ENCODE peak calls at places on chromosomes 5 and 9, in eight cellular contexts. N, R, X, F, I, U, G and D are unnamed samples.

GRCh38 chr5:151811593-151812321 is 40.0 kb downstream of the G3BP1 start:
- DNase-seq in F (peak), U (no peak), R (peak), G (no peak), X (peak), N (no peak), I (no peak), D (no peak)

GRCh38 chr5:139417214-139417613 is 13.3 kb upstream of the SPATA24 start:
- DNase-seq in N (no peak), G (no peak), U (no peak), R (no peak), X (no peak), I (no peak), F (no peak), D (no peak)

GRCh38 chr9:35406183-35406959 is 83.5 kb upstream of the RUSC2 start:
- DNase-seq in F (no peak), X (no peak), I (peak), G (no peak), N (peak), U (no peak), R (no peak), D (no peak)

GRCh38 chr9:96156578-96156977 is 145.4 kb downstream of the HSD17B3 start:
- DNase-seq in G (no peak), F (no peak), I (peak), X (no peak), U (no peak), N (no peak), R (no peak), D (no peak)

GRCh38 chr5:50759526-50760280 is 93.3 kb downstream of the PARP8 start:
- DNase-seq in F (no peak), U (no peak), X (peak), G (no peak), I (no peak), R (no peak), N (no peak), D (no peak)

GRCh38 chr5:76180817-76181805 is 97.9 kb downstream of the SV2C start:
- DNase-seq in X (no peak), I (no peak), U (no peak), R (no peak), G (no peak), F (no peak), N (no peak), D (no peak)

GRCh38 chr9:76717176-76717575 is 47.1 kb upstream of the PCA3 start:
- DNase-seq in U (no peak), F (no peak), I (no peak), X (no peak), N (no peak), R (no peak), G (no peak), D (no peak)

GRCh38 chr5:143154495-143155375 is 248.8 kb downstream of the NR3C1 start:
- DNase-seq in U (no peak), G (no peak), I (peak), X (peak), N (no peak), F (peak), R (peak), D (no peak)

GRCh38 chr5:159208508-159209437 is 580 bp downstream of the RNF145 start:
- DNase-seq in G (peak), N (peak), F (peak), X (peak), I (peak), R (peak), U (peak), D (no peak)

GRCh38 chr5:81208904-81209303 is 24.2 kb upstream of the CKMT2 start:
- DNase-seq in F (peak), N (no peak), I (no peak), X (no peak), U (no peak), R (no peak), G (no peak), D (no peak)

GRCh38 chr5:168822745-168823281 is 243.6 kb upstream of the PANK3 start:
- DNase-seq in R (no peak), U (no peak), I (no peak), N (no peak), G (no peak), F (no peak), X (peak), D (no peak)

GRCh38 chr5:64958757-64959391 is 190.1 kb downstream of the CWC27 start:
- DNase-seq in X (peak), U (no peak), R (no peak), I (no peak), F (peak), G (no peak), N (no peak), D (peak)

GRCh38 chr5:35415305-35415704 is 185.0 kb upstream of the PRLR start:
- DNase-seq in F (no peak), G (no peak), U (no peak), I (no peak), X (peak), R (no peak), N (no peak), D (no peak)

GRCh38 chr9:71506821-71507220 is 261.5 kb downstream of the CEMIP2 start:
- DNase-seq in I (no peak), N (no peak), G (no peak), X (peak), R (peak), F (peak), U (no peak), D (no peak)

GRCh38 chr9:121472361-121472910 is 27.2 kb downstream of the GGTA1 start:
- DNase-seq in X (no peak), U (no peak), F (no peak), I (no peak), N (no peak), G (no peak), R (no peak), D (no peak)

GRCh38 chr9:134948149-134948548 is 30.4 kb upstream of the FCN1 start:
- DNase-seq in I (no peak), N (no peak), G (no peak), F (no peak), R (no peak), X (no peak), U (no peak), D (no peak)

GRCh38 chr9:30575691-30576090 is 1808.8 kb upstream of the ACO1 start:
- DNase-seq in U (no peak), R (no peak), I (no peak), N (no peak), F (no peak), G (no peak), X (no peak), D (no peak)

GRCh38 chr5:9781275-9781674 is 151.1 kb upstream of the TAS2R1 start:
- DNase-seq in U (no peak), G (no peak), X (no peak), R (no peak), F (no peak), I (no peak), N (no peak), D (no peak)

GRCh38 chr9:4308482-4308881 is 8.6 kb upstream of the GLIS3 start:
- DNase-seq in R (no peak), N (no peak), G (no peak), F (no peak), U (no peak), I (no peak), X (no peak), D (no peak)

GRCh38 chr9:136665704-136666363 is 3.1 kb downstream of the EGFL7 start:
- DNase-seq in F (no peak), G (no peak), U (no peak), R (peak), X (peak), N (no peak), I (peak), D (no peak)

GRCh38 chr5:151739395-151739794 is 19.0 kb downstream of the ATOX1 start:
- DNase-seq in R (peak), X (no peak), G (no peak), F (no peak), I (no peak), U (no peak), N (no peak), D (no peak)

GRCh38 chr9:100285080-100285479 is 67.7 kb downstream of the TEX10 start:
- DNase-seq in I (no peak), U (no peak), G (no peak), X (no peak), N (no peak), F (no peak), R (no peak), D (no peak)

GRCh38 chr9:4553951-4554381 is 63.7 kb downstream of the SLC1A1 start:
- DNase-seq in I (no peak), G (no peak), U (no peak), R (peak), X (no peak), F (peak), N (no peak), D (no peak)

GRCh38 chr9:7935666-7936065 is 136.1 kb upstream of the DMAC1 start:
- DNase-seq in I (no peak), U (no peak), X (no peak), G (no peak), F (no peak), R (peak), N (no peak), D (peak)

GRCh38 chr9:131562032-131562959 is 17.0 kb downstream of the PRRT1B start:
- DNase-seq in X (no peak), U (no peak), I (no peak), G (no peak), R (peak), F (peak), N (no peak), D (no peak)

GRCh38 chr5:173671121-173671949 is 54.9 kb upstream of the BOD1 start:
- DNase-seq in I (no peak), X (peak), R (no peak), U (peak), N (peak), G (no peak), F (peak), D (no peak)

GRCh38 chr5:157476699-157477408 is 16.8 kb downstream of the NIPAL4 start:
- DNase-seq in N (peak), U (no peak), R (peak), I (peak), F (peak), G (no peak), X (peak), D (peak)

GRCh38 chr9:133702798-133703570 is 35.2 kb downstream of the SARDH start:
- DNase-seq in G (no peak), X (no peak), U (no peak), N (no peak), I (no peak), F (no peak), R (no peak), D (no peak)

GRCh38 chr9:127163409-127163808 is 41.0 kb upstream of the ANGPTL2 start:
- DNase-seq in U (no peak), R (peak), G (no peak), F (peak), X (peak), I (no peak), N (no peak), D (peak)

GRCh38 chr9:135329571-135330306 is 149.8 kb upstream of the PPP1R26 start:
- DNase-seq in R (no peak), G (no peak), I (peak), N (no peak), F (no peak), X (no peak), U (no peak), D (no peak)